ENCODE peak calls at places on chromosomes 1 and 21, in nine cellular contexts. One of them, this sample, is unnamed.

GRCh38 chr1:192793983-192794767 is 14.7 kb upstream of the RGS2 start:
- DNase-seq in fibroblast of lung: no peak
- DNase-seq in uterus: no peak
- DNase-seq in IMR-90: peak; percentile 51
- DNase-seq in H9: no peak
- DNase-seq in Peyer's patch: no peak
- DNase-seq in heart right ventricle: no peak
- DNase-seq in stomach: no peak
- DNase-seq in lower lobe of right lung: no peak
- DNase-seq in this sample: no peak

GRCh38 chr1:226541231-226541630 is 7.3 kb upstream of the STUM start:
- DNase-seq in fibroblast of lung: no peak
- DNase-seq in uterus: no peak
- DNase-seq in IMR-90: no peak
- DNase-seq in H9: no peak
- DNase-seq in Peyer's patch: no peak
- DNase-seq in heart right ventricle: no peak
- DNase-seq in stomach: no peak
- DNase-seq in lower lobe of right lung: no peak
- DNase-seq in this sample: no peak

GRCh38 chr1:159860456-159860855 is 2.0 kb downstream of the VSIG8 start:
- DNase-seq in fibroblast of lung: no peak
- DNase-seq in uterus: no peak
- DNase-seq in IMR-90: no peak
- DNase-seq in H9: no peak
- DNase-seq in Peyer's patch: no peak
- DNase-seq in heart right ventricle: no peak
- DNase-seq in stomach: no peak
- DNase-seq in lower lobe of right lung: no peak
- DNase-seq in this sample: no peak

GRCh38 chr1:101257500-101258325 is 20.9 kb downstream of the S1PR1 start:
- DNase-seq in fibroblast of lung: no peak
- DNase-seq in uterus: no peak
- DNase-seq in IMR-90: no peak
- DNase-seq in H9: no peak
- DNase-seq in Peyer's patch: peak; percentile 61
- DNase-seq in heart right ventricle: no peak
- DNase-seq in stomach: peak; percentile 61
- DNase-seq in lower lobe of right lung: peak; percentile 53
- DNase-seq in this sample: no peak

GRCh38 chr21:38897532-38898421 is 92.0 kb downstream of the ETS2 start:
- DNase-seq in fibroblast of lung: no peak
- DNase-seq in uterus: peak; percentile 43
- DNase-seq in IMR-90: no peak
- DNase-seq in H9: no peak
- DNase-seq in Peyer's patch: no peak
- DNase-seq in heart right ventricle: no peak
- DNase-seq in stomach: no peak
- DNase-seq in lower lobe of right lung: no peak
- DNase-seq in this sample: no peak

GRCh38 chr1:91651671-91652071 is 151.0 kb downstream of the CDC7 start:
- DNase-seq in fibroblast of lung: peak; percentile 96
- DNase-seq in uterus: peak; percentile 73
- DNase-seq in IMR-90: peak; percentile 56
- DNase-seq in H9: peak; percentile 29
- DNase-seq in Peyer's patch: no peak
- DNase-seq in heart right ventricle: peak; percentile 46
- DNase-seq in stomach: no peak
- DNase-seq in lower lobe of right lung: no peak
- DNase-seq in this sample: peak; percentile 72

GRCh38 chr21:44853601-44854390 is 19.7 kb downstream of the PTTG1IP start:
- DNase-seq in fibroblast of lung: no peak
- DNase-seq in uterus: no peak
- DNase-seq in IMR-90: no peak
- DNase-seq in H9: no peak
- DNase-seq in Peyer's patch: no peak
- DNase-seq in heart right ventricle: no peak
- DNase-seq in stomach: peak; percentile 71
- DNase-seq in lower lobe of right lung: no peak
- DNase-seq in this sample: no peak

GRCh38 chr21:41927727-41928409 is 25.9 kb downstream of the C2CD2 start:
- DNase-seq in fibroblast of lung: no peak
- DNase-seq in uterus: no peak
- DNase-seq in IMR-90: no peak
- DNase-seq in H9: no peak
- DNase-seq in Peyer's patch: no peak
- DNase-seq in heart right ventricle: no peak
- DNase-seq in stomach: no peak
- DNase-seq in lower lobe of right lung: no peak
- DNase-seq in this sample: no peak

DNA sequence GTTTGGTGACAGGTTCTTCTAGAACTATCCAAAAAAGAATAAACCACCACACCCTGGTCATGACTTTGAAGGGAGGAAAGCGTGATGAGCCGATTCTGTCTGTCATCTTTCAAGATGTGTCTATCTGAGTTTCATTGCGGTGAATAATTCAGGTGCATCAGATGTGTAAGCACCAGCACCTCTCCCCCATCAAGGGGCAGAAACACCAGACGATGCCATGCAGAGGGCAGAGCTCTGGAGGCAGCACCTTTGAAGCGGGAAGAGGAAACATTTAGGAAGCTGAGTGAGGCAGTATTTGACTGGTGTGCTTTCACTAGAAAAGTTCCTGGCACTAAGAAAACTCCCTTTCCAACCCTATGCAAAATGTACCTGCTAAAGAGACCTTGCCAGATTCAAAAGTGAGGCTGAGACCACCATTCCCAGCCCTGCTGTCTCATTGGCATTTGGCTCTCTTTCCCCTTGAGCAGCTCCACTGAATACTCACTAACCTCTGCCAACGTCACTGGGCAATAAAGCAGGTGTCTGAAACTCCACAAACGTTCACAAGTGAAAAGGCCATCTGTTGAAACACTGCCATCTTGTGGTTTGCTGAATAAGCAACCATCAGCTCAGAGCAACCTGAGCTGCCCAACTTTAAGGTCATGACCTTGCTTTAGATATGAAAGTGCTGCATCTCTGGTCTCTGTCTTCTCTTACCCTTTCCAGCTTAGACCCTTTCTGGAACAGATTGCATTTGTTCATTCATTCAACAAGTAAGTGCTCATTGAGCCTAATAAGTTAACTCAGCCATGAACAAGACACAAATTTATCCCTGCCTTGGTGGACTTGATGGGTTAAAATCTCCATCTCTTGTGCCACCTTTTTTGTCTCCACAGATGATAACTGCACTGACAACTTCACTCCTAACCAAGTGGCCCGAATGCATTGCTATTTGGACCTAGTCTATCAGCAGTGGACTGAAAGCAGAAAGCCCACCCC is 228.6 kb downstream of the PAPPA2 start:
- DNase-seq in fibroblast of lung: peak; percentile 55
- DNase-seq in uterus: peak; percentile 17
- DNase-seq in IMR-90: peak; percentile 43
- DNase-seq in H9: peak; percentile 61
- DNase-seq in Peyer's patch: peak; percentile 47
- DNase-seq in heart right ventricle: no peak
- DNase-seq in stomach: no peak
- DNase-seq in lower lobe of right lung: no peak
- DNase-seq in this sample: no peak
- TF ChIP-seq CTCF in fibroblast of lung: peak; percentile 75
- TF ChIP-seq CTCF in uterus: peak; percentile 58
- TF ChIP-seq CTCF in IMR-90: peak; percentile 58
- TF ChIP-seq CTCF in H9: peak; percentile 85
- TF ChIP-seq CTCF in Peyer's patch: peak; percentile 56
- TF ChIP-seq CTCF in heart right ventricle: peak; percentile 37
- TF ChIP-seq CTCF in stomach: peak; percentile 45
- TF ChIP-seq CTCF in lower lobe of right lung: peak; percentile 60
- TF ChIP-seq CTCF in this sample: peak; percentile 52

DNA sequence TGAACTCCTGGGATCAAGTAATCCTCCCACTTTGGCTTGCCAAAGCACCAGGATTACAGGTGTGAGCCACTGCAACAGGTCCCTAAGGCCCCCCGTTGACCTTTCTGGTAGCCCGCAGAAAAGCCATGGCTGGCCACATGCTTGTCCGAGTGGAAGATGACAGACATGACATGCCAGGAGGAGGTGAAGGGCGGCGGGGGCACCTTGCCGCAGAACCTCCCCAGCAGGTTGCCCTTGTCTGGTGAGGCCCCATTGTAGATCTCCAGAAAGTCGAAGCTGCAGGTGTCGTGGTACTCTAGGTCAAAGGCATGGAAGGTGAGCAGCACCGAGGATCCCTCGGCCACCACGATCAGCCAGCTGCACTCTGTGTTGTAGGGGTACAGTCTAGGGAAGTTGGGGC is 8.4 kb downstream of the CDCP2 start:
- DNase-seq in fibroblast of lung: no peak
- DNase-seq in uterus: no peak
- DNase-seq in IMR-90: no peak
- DNase-seq in H9: no peak
- DNase-seq in Peyer's patch: no peak
- DNase-seq in heart right ventricle: no peak
- DNase-seq in stomach: no peak
- DNase-seq in lower lobe of right lung: no peak
- DNase-seq in this sample: no peak
- H3K27ac ChIP-seq in fibroblast of lung: no peak overlapping the region
- H3K27ac ChIP-seq in uterus: no peak overlapping the region
- H3K27ac ChIP-seq in IMR-90: no peak overlapping the region
- H3K27ac ChIP-seq in H9: no peak overlapping the region
- H3K27ac ChIP-seq in Peyer's patch: no peak overlapping the region
- H3K27ac ChIP-seq in heart right ventricle: no peak overlapping the region
- H3K27ac ChIP-seq in stomach: no peak overlapping the region
- H3K27ac ChIP-seq in lower lobe of right lung: no peak overlapping the region
- H3K27ac ChIP-seq in this sample: no peak overlapping the region

DNA sequence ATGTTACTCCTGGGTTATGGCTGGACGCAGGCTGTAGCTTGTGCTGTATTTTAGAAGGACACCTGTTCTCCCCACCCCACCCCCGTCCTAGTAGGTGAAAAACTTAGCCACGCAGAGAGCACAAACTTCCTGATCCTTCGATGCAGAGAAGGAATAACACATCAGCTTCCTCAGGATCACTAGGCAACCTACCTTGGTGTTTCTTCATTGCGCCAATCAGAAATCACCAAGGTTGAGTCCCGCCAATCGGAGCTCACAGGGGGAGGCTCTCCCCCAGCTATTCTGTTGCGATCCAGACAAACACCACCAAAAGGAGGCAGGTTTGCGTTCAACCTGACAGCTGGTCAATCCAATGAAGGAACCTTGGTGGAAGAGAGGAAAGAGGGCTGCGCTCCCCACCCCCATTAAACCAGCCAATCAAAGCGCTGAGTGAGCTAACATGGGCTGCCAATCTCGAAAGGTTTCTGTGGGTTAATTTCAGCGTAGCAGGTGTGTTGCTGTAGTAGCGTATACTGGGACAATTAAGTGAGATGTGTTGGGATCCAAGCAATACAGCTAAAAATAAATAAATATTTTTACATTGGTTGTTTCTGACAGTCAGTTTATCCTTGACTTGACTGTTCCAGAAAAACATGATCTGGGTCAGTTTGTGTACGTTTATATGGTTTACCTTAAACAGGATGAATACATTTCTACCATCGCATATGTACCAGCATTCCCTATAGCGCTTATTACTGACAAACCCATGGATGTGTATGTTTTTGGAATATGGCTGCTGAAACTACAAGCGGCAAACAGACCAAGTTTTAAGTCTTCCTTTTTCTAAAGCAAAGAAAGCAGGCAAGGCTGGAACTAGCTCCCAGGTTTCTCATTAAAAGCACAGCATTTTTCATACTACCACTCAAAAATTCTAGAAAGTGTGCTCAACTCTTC is at the start of gene GOLPH3L:
- DNase-seq in fibroblast of lung: peak; percentile 98
- DNase-seq in uterus: peak; percentile 96
- DNase-seq in IMR-90: peak; percentile 98
- DNase-seq in H9: peak; percentile 99
- DNase-seq in Peyer's patch: peak; percentile 97
- DNase-seq in heart right ventricle: peak; percentile 80
- DNase-seq in stomach: peak; percentile 93
- DNase-seq in lower lobe of right lung: peak; percentile 89
- DNase-seq in this sample: peak; percentile 97
- TF ChIP-seq CTCF in fibroblast of lung: peak; percentile 8
- TF ChIP-seq CTCF in uterus: peak; percentile 10
- TF ChIP-seq CTCF in IMR-90: peak; percentile 29
- TF ChIP-seq CTCF in H9: no peak
- TF ChIP-seq CTCF in Peyer's patch: peak; percentile 18
- TF ChIP-seq CTCF in heart right ventricle: no peak
- TF ChIP-seq CTCF in stomach: no peak
- TF ChIP-seq CTCF in lower lobe of right lung: peak; percentile 18
- TF ChIP-seq CTCF in this sample: no peak

GRCh38 chr1:94591791-94592565 is 50.4 kb upstream of the F3 start:
- DNase-seq in fibroblast of lung: no peak
- DNase-seq in uterus: no peak
- DNase-seq in IMR-90: no peak
- DNase-seq in H9: no peak
- DNase-seq in Peyer's patch: no peak
- DNase-seq in heart right ventricle: no peak
- DNase-seq in stomach: no peak
- DNase-seq in lower lobe of right lung: no peak
- DNase-seq in this sample: no peak

GRCh38 chr1:94589728-94590127 is 48.2 kb upstream of the F3 start:
- DNase-seq in fibroblast of lung: no peak
- DNase-seq in uterus: no peak
- DNase-seq in IMR-90: no peak
- DNase-seq in H9: no peak
- DNase-seq in Peyer's patch: no peak
- DNase-seq in heart right ventricle: no peak
- DNase-seq in stomach: no peak
- DNase-seq in lower lobe of right lung: no peak
- DNase-seq in this sample: no peak

GRCh38 chr1:94593611-94594010 is 52.1 kb upstream of the F3 start:
- DNase-seq in fibroblast of lung: no peak
- DNase-seq in uterus: no peak
- DNase-seq in IMR-90: no peak
- DNase-seq in H9: no peak
- DNase-seq in Peyer's patch: no peak
- DNase-seq in heart right ventricle: no peak
- DNase-seq in stomach: no peak
- DNase-seq in lower lobe of right lung: no peak
- DNase-seq in this sample: no peak

GRCh38 chr1:94592566-94592920 is 51.0 kb upstream of the F3 start:
- DNase-seq in fibroblast of lung: no peak
- DNase-seq in uterus: no peak
- DNase-seq in IMR-90: no peak
- DNase-seq in H9: no peak
- DNase-seq in Peyer's patch: no peak
- DNase-seq in heart right ventricle: no peak
- DNase-seq in stomach: no peak
- DNase-seq in lower lobe of right lung: no peak
- DNase-seq in this sample: no peak

GRCh38 chr1:94590203-94591137 is 48.9 kb upstream of the F3 start:
- DNase-seq in fibroblast of lung: peak; percentile 23
- DNase-seq in uterus: no peak
- DNase-seq in IMR-90: peak; percentile 43
- DNase-seq in H9: no peak
- DNase-seq in Peyer's patch: no peak
- DNase-seq in heart right ventricle: no peak
- DNase-seq in stomach: no peak
- DNase-seq in lower lobe of right lung: no peak
- DNase-seq in this sample: no peak
- H3K27ac ChIP-seq in fibroblast of lung: no peak overlapping the region
- H3K27ac ChIP-seq in uterus: peak overlapping the region; percentile 54
- H3K27ac ChIP-seq in IMR-90: no peak overlapping the region
- H3K27ac ChIP-seq in H9: no peak overlapping the region
- H3K27ac ChIP-seq in Peyer's patch: peak overlapping the region; percentile 40
- H3K27ac ChIP-seq in heart right ventricle: no peak overlapping the region
- H3K27ac ChIP-seq in stomach: peak overlapping the region; percentile 33
- H3K27ac ChIP-seq in lower lobe of right lung: peak overlapping the region; percentile 5
- H3K27ac ChIP-seq in this sample: peak overlapping the region; percentile 26

GRCh38 chr1:230144765-230145504 is 77.9 kb downstream of the GALNT2 start:
- DNase-seq in fibroblast of lung: no peak
- DNase-seq in uterus: no peak
- DNase-seq in IMR-90: no peak
- DNase-seq in H9: no peak
- DNase-seq in Peyer's patch: no peak
- DNase-seq in heart right ventricle: no peak
- DNase-seq in stomach: no peak
- DNase-seq in lower lobe of right lung: no peak
- DNase-seq in this sample: no peak
- TF ChIP-seq CTCF in fibroblast of lung: no peak
- TF ChIP-seq CTCF in uterus: no peak
- TF ChIP-seq CTCF in IMR-90: no peak
- TF ChIP-seq CTCF in H9: no peak
- TF ChIP-seq CTCF in Peyer's patch: no peak
- TF ChIP-seq CTCF in heart right ventricle: no peak
- TF ChIP-seq CTCF in stomach: no peak
- TF ChIP-seq CTCF in lower lobe of right lung: no peak
- TF ChIP-seq CTCF in this sample: no peak

This sample was measured in right atrium auricular region.